ENCODE peak calls at places on chromosomes 12 and 14, in five cellular contexts. X is IMR-90, M is astrocyte, D is endothelial cell of umbilical vein, R is kidney. O is an unnamed sample.

GRCh38 chr12:110737532-110737931 is 5.2 kb downstream of the PPP1CC start:
- DNase-seq in R (no peak), X (no peak), M (no peak), D (no peak), O (no peak)

GRCh38 chr12:130713581-130713991 is 2.5 kb downstream of the RIMBP2 start:
- DNase-seq in R (no peak), D (no peak), M (no peak), X (no peak), O (no peak)

GRCh38 chr14:90518941-90519256 is 122.1 kb downstream of the CALM1 start:
- DNase-seq in R (no peak), X (peak; percentile 11), M (no peak), D (peak; percentile 44), O (no peak)

GRCh38 chr14:38207830-38208815 is at the start of gene SSTR1:
- DNase-seq in X (no peak), M (no peak), R (peak; percentile 61), D (peak; percentile 36), O (peak; percentile 9)

GRCh38 chr14:56154321-56154720 is 36.1 kb downstream of the PELI2 start:
- DNase-seq in M (no peak), X (no peak), D (no peak), R (no peak), O (no peak)

GRCh38 chr12:89354630-89354931 is 2.3 kb upstream of the DUSP6 start:
- DNase-seq in R (no peak), M (no peak), D (peak; percentile 39), X (peak; percentile 35), O (no peak)

GRCh38 chr14:74213907-74214803 is 25.1 kb upstream of the VSX2 start:
- DNase-seq in R (no peak), D (no peak), X (no peak), M (no peak), O (no peak)

GRCh38 chr14:70448633-70449032 is 3.3 kb upstream of the ADAM21 start:
- DNase-seq in X (peak; percentile 62), R (no peak), D (peak; percentile 30), M (no peak), O (peak; percentile 65)

DNA sequence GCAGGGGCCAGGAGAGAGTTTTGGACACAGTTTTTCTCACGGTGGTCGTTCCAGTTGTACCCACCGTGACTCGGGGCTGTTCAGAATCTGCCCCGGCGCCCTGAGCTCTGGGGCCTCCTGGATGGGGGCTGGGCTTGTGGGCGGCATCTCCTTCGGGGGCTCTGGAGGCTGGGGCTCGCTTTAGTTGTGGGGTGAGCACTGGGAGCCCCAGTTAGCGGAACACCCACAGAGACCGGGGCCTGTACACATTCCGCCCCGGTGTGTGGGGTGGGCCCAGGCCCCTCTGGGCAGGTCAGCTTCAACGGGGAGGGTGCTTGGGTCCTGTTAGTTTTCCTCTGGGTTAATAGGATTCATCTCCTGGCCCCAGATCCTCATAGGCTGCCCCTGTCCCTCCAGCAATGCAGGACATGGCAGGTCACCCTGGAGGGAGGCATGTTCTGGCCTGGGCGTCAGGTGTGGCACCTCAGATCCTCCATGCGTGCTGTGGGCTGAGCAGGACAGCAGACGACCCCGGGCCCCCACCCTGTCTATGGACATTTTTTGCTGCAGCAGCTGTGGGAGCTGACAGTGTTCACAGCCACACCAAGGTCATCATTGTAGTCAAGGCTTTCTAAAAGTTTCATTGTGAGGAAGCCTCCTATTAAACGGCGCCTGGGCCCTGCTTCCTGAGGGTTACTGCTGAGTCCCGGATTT is 393.2 kb downstream of the TMEM121 start:
- DNase-seq in X (no peak), M (no peak), R (peak; percentile 48), D (no peak), O (no peak)
- H3K9ac ChIP-seq in X (no peak overlapping the region), M (no peak overlapping the region), R (no peak overlapping the region), D (no peak overlapping the region), O (no peak overlapping the region)

GRCh38 chr14:39217214-39217879 is 16.4 kb upstream of the MIA2 start:
- DNase-seq in M (no peak), X (no peak), R (no peak), D (no peak), O (no peak)
- H3K36me3 ChIP-seq in M (no peaks in the 10 kb centered on the region), X (no peaks in the 10 kb centered on the region), R (no peaks in the 10 kb centered on the region), D (no peaks in the 10 kb centered on the region), O (no peaks in the 10 kb centered on the region)

GRCh38 chr14:22483863-22484593 is 105.0 kb downstream of the DAD1 start:
- DNase-seq in R (no peak), D (no peak), X (no peak), M (no peak), O (no peak)

GRCh38 chr14:22484638-22485037 is 104.4 kb downstream of the DAD1 start:
- DNase-seq in R (no peak), D (no peak), X (no peak), M (peak; percentile 51), O (peak; percentile 9)

GRCh38 chr14:22482782-22483553 is 106.1 kb downstream of the DAD1 start:
- DNase-seq in M (no peak), R (no peak), D (no peak), X (no peak), O (no peak)

GRCh38 chr14:22487401-22487800 is 101.6 kb downstream of the DAD1 start:
- DNase-seq in D (no peak), X (no peak), R (no peak), M (no peak), O (no peak)

GRCh38 chr14:22485178-22485577 is 103.8 kb downstream of the DAD1 start:
- DNase-seq in D (no peak), M (peak; percentile 49), R (no peak), X (no peak), O (no peak)
- H3K9ac ChIP-seq in D (no peak overlapping the region), M (no peak overlapping the region), R (no peak overlapping the region), X (no peak overlapping the region), O (no peak overlapping the region)

GRCh38 chr12:131913666-131914065 is 15.4 kb upstream of the PUS1 start:
- DNase-seq in D (no peak), X (no peak), R (no peak), M (no peak), O (no peak)
- H3K36me3 ChIP-seq in D (peaks cover 13% of the 10 kb centered on the region), X (peaks cover 72% of the 10 kb centered on the region), R (peaks cover 43% of the 10 kb centered on the region), M (no peaks in the 10 kb centered on the region), O (peaks cover 65% of the 10 kb centered on the region)